ENCODE peak calls at places on chromosomes 7 and 10, in four cellular contexts. One of them, this sample, is unnamed.

GRCh38 chr7:156903232-156903909 is 10.4 kb upstream of the LMBR1 start:
- DNase-seq in choroid plexus epithelial cell: peak; percentile 75
- DNase-seq in body of pancreas: peak; percentile 30
- DNase-seq in cardiac fibroblast: peak; percentile 60
- DNase-seq in this sample: no peak

GRCh38 chr10:12635127-12635541 is 285.8 kb downstream of the CAMK1D start:
- DNase-seq in body of pancreas: no peak
- DNase-seq in choroid plexus epithelial cell: peak; percentile 72
- DNase-seq in cardiac fibroblast: no peak
- DNase-seq in this sample: no peak

GRCh38 chr10:42924484-42924883 is 141.9 kb downstream of the BMS1 start:
- DNase-seq in cardiac fibroblast: no peak
- DNase-seq in choroid plexus epithelial cell: no peak
- DNase-seq in body of pancreas: no peak
- DNase-seq in this sample: no peak

GRCh38 chr7:21367081-21367480 is 60.8 kb upstream of the SP4 start:
- DNase-seq in cardiac fibroblast: no peak
- DNase-seq in body of pancreas: no peak
- DNase-seq in choroid plexus epithelial cell: no peak
- DNase-seq in this sample: no peak

GRCh38 chr7:42065942-42066341 is 171.1 kb downstream of the GLI3 start:
- DNase-seq in body of pancreas: no peak
- DNase-seq in cardiac fibroblast: no peak
- DNase-seq in choroid plexus epithelial cell: peak; percentile 72
- DNase-seq in this sample: no peak

GRCh38 chr10:117431160-117431559 is 55.9 kb upstream of the PDZD8 start:
- DNase-seq in body of pancreas: no peak
- DNase-seq in choroid plexus epithelial cell: peak; percentile 39
- DNase-seq in cardiac fibroblast: no peak
- DNase-seq in this sample: no peak

GRCh38 chr7:84123903-84124573 is 70.6 kb downstream of the SEMA3A start:
- DNase-seq in body of pancreas: no peak
- DNase-seq in choroid plexus epithelial cell: peak; percentile 64
- DNase-seq in cardiac fibroblast: no peak
- DNase-seq in this sample: no peak

GRCh38 chr10:15725603-15726002 is 5.9 kb upstream of the ITGA8 start:
- DNase-seq in cardiac fibroblast: peak; percentile 78
- DNase-seq in choroid plexus epithelial cell: peak; percentile 82
- DNase-seq in body of pancreas: peak; percentile 18
- DNase-seq in this sample: no peak

GRCh38 chr7:141302617-141303016 is 228.8 kb downstream of the TMEM178B start:
- DNase-seq in choroid plexus epithelial cell: no peak
- DNase-seq in cardiac fibroblast: no peak
- DNase-seq in body of pancreas: no peak
- DNase-seq in this sample: no peak

GRCh38 chr7:9557853-9558252 is 1124.4 kb downstream of the NXPH1 start:
- DNase-seq in cardiac fibroblast: no peak
- DNase-seq in body of pancreas: no peak
- DNase-seq in choroid plexus epithelial cell: no peak
- DNase-seq in this sample: no peak

GRCh38 chr10:58781873-58782488 is 269.3 kb downstream of the BICC1 start:
- DNase-seq in body of pancreas: peak; percentile 9
- DNase-seq in cardiac fibroblast: peak; percentile 64
- DNase-seq in choroid plexus epithelial cell: peak; percentile 67
- DNase-seq in this sample: no peak

GRCh38 chr10:29254123-29255046 is 34.5 kb upstream of the LYZL1 start:
- DNase-seq in choroid plexus epithelial cell: peak; percentile 39
- DNase-seq in cardiac fibroblast: peak; percentile 79
- DNase-seq in body of pancreas: peak; percentile 28
- DNase-seq in this sample: no peak

GRCh38 chr10:18261660-18262292 is 121.6 kb downstream of the CACNB2 start:
- DNase-seq in cardiac fibroblast: no peak
- DNase-seq in body of pancreas: no peak
- DNase-seq in choroid plexus epithelial cell: no peak
- DNase-seq in this sample: no peak

GRCh38 chr7:79282882-79283602 is 170.4 kb downstream of the MAGI2 start:
- DNase-seq in body of pancreas: no peak
- DNase-seq in choroid plexus epithelial cell: peak; percentile 91
- DNase-seq in cardiac fibroblast: peak; percentile 58
- DNase-seq in this sample: peak; percentile 63

GRCh38 chr7:71444130-71444529 is 312.2 kb downstream of the GALNT17 start:
- DNase-seq in body of pancreas: no peak
- DNase-seq in choroid plexus epithelial cell: no peak
- DNase-seq in cardiac fibroblast: no peak
- DNase-seq in this sample: no peak

GRCh38 chr10:59580257-59580863 is 129.3 kb downstream of the SLC16A9 start:
- DNase-seq in cardiac fibroblast: peak; percentile 79
- DNase-seq in body of pancreas: no peak
- DNase-seq in choroid plexus epithelial cell: peak; percentile 73
- DNase-seq in this sample: no peak

GRCh38 chr7:117830422-117830954 is 42.8 kb downstream of the CTTNBP2 start:
- DNase-seq in choroid plexus epithelial cell: no peak
- DNase-seq in cardiac fibroblast: no peak
- DNase-seq in body of pancreas: peak; percentile 25
- DNase-seq in this sample: no peak

GRCh38 chr10:116183733-116184447 is 89.1 kb downstream of the GFRA1 start:
- DNase-seq in body of pancreas: peak; percentile 28
- DNase-seq in choroid plexus epithelial cell: peak; percentile 7
- DNase-seq in cardiac fibroblast: no peak
- DNase-seq in this sample: no peak

GRCh38 chr7:100917018-100917365 is 21.3 kb upstream of the ACHE start:
- DNase-seq in choroid plexus epithelial cell: no peak
- DNase-seq in body of pancreas: no peak
- DNase-seq in cardiac fibroblast: no peak
- DNase-seq in this sample: no peak

GRCh38 chr7:103710247-103710646 is 264.2 kb upstream of the SLC26A5 start:
- DNase-seq in choroid plexus epithelial cell: no peak
- DNase-seq in body of pancreas: no peak
- DNase-seq in cardiac fibroblast: no peak
- DNase-seq in this sample: no peak

GRCh38 chr10:21524526-21525366 is 736 bp downstream of the SKIDA1 start:
- DNase-seq in cardiac fibroblast: peak; percentile 66
- DNase-seq in choroid plexus epithelial cell: peak; percentile 79
- DNase-seq in body of pancreas: no peak
- DNase-seq in this sample: no peak

GRCh38 chr10:21523007-21523406 is 2.5 kb downstream of the SKIDA1 start:
- DNase-seq in body of pancreas: no peak
- DNase-seq in choroid plexus epithelial cell: no peak
- DNase-seq in cardiac fibroblast: no peak
- DNase-seq in this sample: no peak

GRCh38 chr10:21523557-21524008 is 1.9 kb downstream of the SKIDA1 start:
- DNase-seq in choroid plexus epithelial cell: no peak
- DNase-seq in body of pancreas: no peak
- DNase-seq in cardiac fibroblast: peak; percentile 64
- DNase-seq in this sample: no peak

GRCh38 chr10:21525367-21526183 is at the start of gene SKIDA1:
- DNase-seq in choroid plexus epithelial cell: peak; percentile 97
- DNase-seq in body of pancreas: peak; percentile 88
- DNase-seq in cardiac fibroblast: peak; percentile 95
- DNase-seq in this sample: peak; percentile 50

GRCh38 chr10:21524131-21524525 is 1.4 kb downstream of the SKIDA1 start:
- DNase-seq in body of pancreas: no peak
- DNase-seq in choroid plexus epithelial cell: no peak
- DNase-seq in cardiac fibroblast: no peak
- DNase-seq in this sample: no peak
- H3K4me3 ChIP-seq in body of pancreas: no peak overlapping the region
- H3K4me3 ChIP-seq in choroid plexus epithelial cell: peak overlapping the region; percentile 65
- H3K4me3 ChIP-seq in cardiac fibroblast: no peak overlapping the region
- H3K4me3 ChIP-seq in this sample: peak overlapping the region; percentile 59

GRCh38 chr7:150685219-150686029 is at the start of gene GIMAP2:
- DNase-seq in body of pancreas: no peak
- DNase-seq in choroid plexus epithelial cell: peak; percentile 21
- DNase-seq in cardiac fibroblast: peak; percentile 10
- DNase-seq in this sample: no peak
- H3K4me3 ChIP-seq in body of pancreas: no peak within 1 kb of the TSS
- H3K4me3 ChIP-seq in choroid plexus epithelial cell: peak within 1 kb of the TSS; percentile 44
- H3K4me3 ChIP-seq in cardiac fibroblast: no peak within 1 kb of the TSS
- H3K4me3 ChIP-seq in this sample: peak within 1 kb of the TSS; percentile 9

GRCh38 chr7:30159698-30160143 is 24.9 kb downstream of the MTURN start:
- DNase-seq in body of pancreas: peak; percentile 61
- DNase-seq in cardiac fibroblast: peak; percentile 22
- DNase-seq in choroid plexus epithelial cell: peak; percentile 66
- DNase-seq in this sample: no peak
- H3K4me3 ChIP-seq in body of pancreas: no peak overlapping the region
- H3K4me3 ChIP-seq in cardiac fibroblast: no peak overlapping the region
- H3K4me3 ChIP-seq in choroid plexus epithelial cell: no peak overlapping the region
- H3K4me3 ChIP-seq in this sample: no peak overlapping the region

GRCh38 chr10:77501846-77502251 is 135.8 kb downstream of the KCNMA1 start:
- DNase-seq in choroid plexus epithelial cell: no peak
- DNase-seq in body of pancreas: no peak
- DNase-seq in cardiac fibroblast: no peak
- DNase-seq in this sample: no peak

GRCh38 chr10:77504196-77504869 is 133.3 kb downstream of the KCNMA1 start:
- DNase-seq in choroid plexus epithelial cell: peak; percentile 74
- DNase-seq in cardiac fibroblast: peak; percentile 58
- DNase-seq in body of pancreas: no peak
- DNase-seq in this sample: no peak

GRCh38 chr10:77500754-77501151 is 136.9 kb downstream of the KCNMA1 start:
- DNase-seq in choroid plexus epithelial cell: no peak
- DNase-seq in body of pancreas: no peak
- DNase-seq in cardiac fibroblast: no peak
- DNase-seq in this sample: no peak

GRCh38 chr10:77498829-77499228 is 138.8 kb downstream of the KCNMA1 start:
- DNase-seq in body of pancreas: no peak
- DNase-seq in cardiac fibroblast: no peak
- DNase-seq in choroid plexus epithelial cell: no peak
- DNase-seq in this sample: no peak

DNA sequence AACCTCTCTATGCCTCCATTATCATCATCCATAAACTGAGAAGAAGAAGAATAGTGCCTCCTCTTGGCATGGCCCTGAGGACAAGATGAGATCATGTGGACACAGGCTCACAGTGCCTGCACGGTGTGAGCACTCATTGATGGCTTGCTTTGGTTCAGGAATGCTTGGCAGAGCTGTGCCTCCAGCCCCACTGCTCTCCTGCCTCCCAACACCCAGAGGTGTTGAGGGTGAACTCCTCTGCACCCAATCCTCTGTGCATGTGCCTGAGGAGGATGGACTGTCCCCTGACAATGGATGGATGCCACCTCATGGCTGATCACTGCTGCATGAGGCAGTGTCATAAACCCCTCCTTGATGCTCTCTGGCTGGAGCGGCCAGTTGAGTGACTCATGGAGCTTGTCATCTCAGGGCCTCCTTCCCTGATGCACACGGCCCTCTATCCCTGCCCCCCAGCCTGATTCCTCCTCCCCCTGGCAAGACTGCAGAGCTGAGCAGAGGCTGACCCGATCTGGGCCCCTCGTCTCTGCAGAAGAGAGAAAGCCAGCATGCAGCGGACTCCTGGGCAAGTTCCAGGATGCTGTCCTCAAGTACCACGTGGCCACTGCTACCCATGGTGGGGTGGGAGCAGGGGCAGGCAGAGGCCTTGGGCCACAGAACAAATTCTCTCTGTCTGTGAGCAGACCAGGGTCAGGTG is 136.3 kb downstream of the KCNMA1 start:
- DNase-seq in body of pancreas: no peak
- DNase-seq in choroid plexus epithelial cell: peak; percentile 86
- DNase-seq in cardiac fibroblast: peak; percentile 86
- DNase-seq in this sample: peak; percentile 54
- H3K4me3 ChIP-seq in body of pancreas: no peak overlapping the region
- H3K4me3 ChIP-seq in choroid plexus epithelial cell: no peak overlapping the region
- H3K4me3 ChIP-seq in cardiac fibroblast: no peak overlapping the region
- H3K4me3 ChIP-seq in this sample: no peak overlapping the region

GRCh38 chr7:69786707-69787395 is 188.6 kb downstream of the AUTS2 start:
- DNase-seq in choroid plexus epithelial cell: no peak
- DNase-seq in cardiac fibroblast: no peak
- DNase-seq in body of pancreas: no peak
- DNase-seq in this sample: no peak
- H3K4me3 ChIP-seq in choroid plexus epithelial cell: no peak overlapping the region
- H3K4me3 ChIP-seq in cardiac fibroblast: no peak overlapping the region
- H3K4me3 ChIP-seq in body of pancreas: no peak overlapping the region
- H3K4me3 ChIP-seq in this sample: no peak overlapping the region

DNA sequence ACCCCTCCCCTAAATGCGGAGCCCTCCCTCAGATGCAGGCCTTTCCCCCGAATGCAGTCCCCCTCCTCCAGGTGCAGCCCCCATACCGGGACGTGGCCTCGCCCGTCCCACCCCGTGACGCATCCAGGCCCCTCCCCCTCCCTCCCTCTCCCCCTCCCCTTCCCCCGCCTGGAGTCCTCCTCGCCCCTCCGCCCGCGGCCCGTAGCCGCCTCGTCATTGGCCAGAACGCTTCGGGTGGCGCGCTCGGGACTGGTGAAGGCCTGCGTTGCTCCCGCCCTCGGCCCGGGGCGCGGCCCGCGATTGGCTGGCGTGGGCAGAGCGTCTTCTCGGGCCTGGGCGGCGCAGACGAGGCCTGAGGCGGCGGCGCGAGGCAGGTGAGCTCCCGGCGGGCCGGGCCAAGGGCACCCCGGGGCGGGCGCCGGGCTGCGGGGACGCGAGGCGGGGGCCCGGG is 16.0 kb upstream of the SUN1 start:
- DNase-seq in choroid plexus epithelial cell: peak; percentile 98
- DNase-seq in cardiac fibroblast: peak; percentile 98
- DNase-seq in body of pancreas: peak; percentile 98
- DNase-seq in this sample: peak; percentile 75
- H3K4me3 ChIP-seq in choroid plexus epithelial cell: peak overlapping the region; percentile 69
- H3K4me3 ChIP-seq in cardiac fibroblast: peak overlapping the region; percentile 80
- H3K4me3 ChIP-seq in body of pancreas: peak overlapping the region; percentile 28
- H3K4me3 ChIP-seq in this sample: peak overlapping the region; percentile 81